ENCODE peak calls at places on chromosomes 1 and 21, in seven cellular contexts. A, T, W, M, S, X and C are unnamed samples.

GRCh38 chr1:92768915-92769314 is 16.0 kb downstream of the EVI5 start:
- DNase-seq in A (no peak), T (no peak), W (no peak), M (no peak), S (no peak), X (no peak), C (no peak)

GRCh38 chr1:154239491-154239890 is 18.7 kb downstream of the UBAP2L start:
- DNase-seq in A (no peak), T (no peak), W (no peak), M (no peak), S (no peak), X (no peak), C (no peak)

GRCh38 chr1:8874230-8875201 is 4.0 kb downstream of the ENO1 start:
- DNase-seq in A (no peak), T (no peak), W (no peak), M (no peak), S (no peak), X (no peak), C (no peak)

GRCh38 chr1:230832466-230832865 is 35.9 kb downstream of the C1orf198 start:
- DNase-seq in A (no peak), T (no peak), W (no peak), M (no peak), S (no peak), X (no peak), C (no peak)

GRCh38 chr1:71521655-71522264 is 440.9 kb upstream of the ZRANB2 start:
- DNase-seq in A (no peak), T (no peak), W (peak; percentile 47), M (no peak), S (peak; percentile 2), X (no peak), C (peak; percentile 55)

GRCh38 chr1:34412597-34413392 is 236.1 kb downstream of the C1orf94 start:
- DNase-seq in A (no peak), T (no peak), W (no peak), M (no peak), S (no peak), X (no peak), C (no peak)

GRCh38 chr1:32521165-32521564 is 18.1 kb upstream of the ZBTB8A start:
- DNase-seq in A (no peak), T (no peak), W (no peak), M (no peak), S (no peak), X (no peak), C (peak; percentile 45)

GRCh38 chr21:17270234-17270633 is 242.6 kb upstream of the CXADR start:
- DNase-seq in A (peak; percentile 6), T (no peak), W (peak; percentile 48), M (no peak), S (peak; percentile 34), X (no peak), C (peak; percentile 73)

GRCh38 chr1:16236091-16236494 is 890 bp downstream of the CPLANE2 start:
- DNase-seq in A (no peak), T (peak; percentile 54), W (peak; percentile 82), M (peak; percentile 38), S (peak; percentile 35), X (no peak), C (peak; percentile 56)

GRCh38 chr1:1230656-1231399 is 973 bp downstream of the SDF4 start:
- DNase-seq in A (peak; percentile 68), T (peak; percentile 45), W (peak; percentile 75), M (no peak), S (peak; percentile 60), X (no peak), C (peak; percentile 80)

GRCh38 chr21:34983680-34984086 is 65.4 kb downstream of the RUNX1 start:
- DNase-seq in A (peak; percentile 44), T (no peak), W (no peak), M (no peak), S (no peak), X (no peak), C (no peak)

GRCh38 chr21:42061866-42062542 is 9.1 kb upstream of the UMODL1 start:
- DNase-seq in A (no peak), T (no peak), W (no peak), M (no peak), S (no peak), X (no peak), C (no peak)

GRCh38 chr1:147334292-147334691 is 91.8 kb downstream of the CHD1L start:
- DNase-seq in A (peak; percentile 32), T (no peak), W (no peak), M (no peak), S (no peak), X (no peak), C (no peak)

GRCh38 chr1:162755306-162755705 is 35.2 kb upstream of the HSD17B7 start:
- DNase-seq in A (no peak), T (no peak), W (no peak), M (no peak), S (no peak), X (no peak), C (no peak)

GRCh38 chr1:161200992-161201827 is 957 bp upstream of the NDUFS2 start:
- DNase-seq in A (no peak), T (no peak), W (no peak), M (no peak), S (no peak), X (no peak), C (no peak)

GRCh38 chr1:231194843-231195516 is 33.1 kb downstream of the TRIM67 start:
- DNase-seq in A (peak; percentile 39), T (no peak), W (no peak), M (no peak), S (peak; percentile 93), X (no peak), C (no peak)

GRCh38 chr1:226372885-226373284 is 35.0 kb downstream of the PARP1 start:
- DNase-seq in A (no peak), T (no peak), W (no peak), M (no peak), S (no peak), X (no peak), C (no peak)

GRCh38 chr1:24896176-24896575 is 33.9 kb downstream of the RUNX3 start:
- DNase-seq in A (no peak), T (no peak), W (no peak), M (no peak), S (no peak), X (no peak), C (no peak)

DNA sequence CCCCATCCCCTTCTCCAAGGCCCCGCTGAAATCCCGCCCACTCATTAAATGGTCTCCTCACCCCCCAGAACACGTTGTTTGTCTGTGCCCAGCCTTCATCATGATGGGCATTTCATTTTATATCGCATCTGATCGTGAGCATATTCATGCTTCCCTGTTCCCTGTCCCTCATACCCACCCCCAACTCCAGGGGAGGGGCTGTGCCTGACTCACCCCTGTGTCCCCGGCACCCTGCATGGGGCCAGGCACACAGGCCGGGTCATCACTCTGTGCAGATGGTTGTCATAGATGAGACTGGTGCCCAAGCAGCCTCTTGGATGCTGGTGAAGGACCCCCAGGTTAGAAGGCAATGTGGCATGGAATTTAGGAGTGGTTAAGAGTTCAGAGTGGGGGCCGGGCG is 11.0 kb downstream of the CAMK2N1 start:
- DNase-seq in A (no peak), T (no peak), W (no peak), M (no peak), S (no peak), X (no peak), C (no peak)
- TF ChIP-seq JUND in A (no peak), T (no peak), W (no peak), M (no peak), S (no peak), X (no peak), C (no peak)

DNA sequence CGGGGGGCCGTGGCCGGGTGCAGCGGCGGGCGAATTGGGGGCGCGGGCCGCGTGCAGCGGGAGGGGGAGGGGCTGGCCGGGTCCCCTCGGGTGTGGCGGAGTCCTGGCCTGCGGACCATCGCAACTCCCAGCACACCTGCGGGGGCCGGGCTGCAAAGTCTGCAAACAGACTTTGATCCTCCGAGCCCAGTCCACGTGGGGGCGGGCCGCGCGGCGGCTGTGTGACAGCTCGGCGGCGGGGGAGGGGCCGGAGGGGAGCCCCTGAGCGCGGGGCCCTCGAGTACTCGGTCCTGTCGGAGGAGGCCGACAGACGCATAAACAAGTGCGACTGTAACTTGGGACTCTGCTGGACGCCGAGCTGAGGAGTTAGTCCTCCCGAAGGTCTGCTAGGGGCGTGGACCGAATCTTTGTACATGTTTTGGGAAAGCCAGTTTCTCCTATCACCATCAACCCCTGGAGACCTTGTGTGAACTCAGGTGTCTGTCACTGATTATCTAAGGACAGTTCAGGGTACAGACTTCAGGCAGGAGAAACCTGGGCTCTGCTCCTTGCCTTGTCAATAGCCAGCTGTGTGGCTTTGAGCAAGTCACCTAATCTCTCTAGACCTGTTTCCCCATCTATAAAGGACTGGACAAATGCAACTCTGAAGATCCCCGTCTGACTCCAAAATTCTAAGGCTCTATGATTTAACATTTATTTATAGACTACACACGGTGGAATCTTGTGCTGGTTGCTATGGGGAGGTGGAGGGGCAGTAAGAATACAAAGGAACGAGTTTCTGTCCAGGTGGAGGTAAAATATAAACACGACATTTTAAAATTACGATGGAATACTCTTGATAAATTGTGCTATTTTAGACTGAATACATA is 707 bp upstream of the SLC30A1 start:
- DNase-seq in A (peak; percentile 87), T (no peak), W (no peak), M (no peak), S (peak; percentile 87), X (peak; percentile 21), C (no peak)
- TF ChIP-seq JUND in A (peak; percentile 20), T (no peak), W (no peak), M (no peak), S (no peak), X (no peak), C (no peak)

DNA sequence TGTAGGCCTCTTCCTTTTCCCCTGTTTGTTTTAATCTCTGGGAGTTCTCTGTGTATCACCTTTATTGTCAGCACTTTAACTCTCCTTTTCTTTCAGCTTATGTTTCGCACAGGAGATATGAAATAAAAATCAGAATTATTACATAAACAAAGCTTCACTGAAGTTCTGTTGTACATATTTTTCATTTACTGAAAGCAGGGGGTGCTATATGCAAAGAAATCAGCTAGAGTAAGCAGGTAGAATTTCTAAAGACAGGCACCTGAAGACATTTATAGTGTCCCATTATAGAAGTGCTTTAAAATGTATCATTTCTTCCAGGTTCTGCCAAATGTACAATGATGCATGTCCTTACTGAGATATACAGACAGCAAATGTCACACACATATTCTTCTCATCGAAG is 585.0 kb downstream of the PLA2G4A start:
- DNase-seq in A (no peak), T (peak; percentile 7), W (no peak), M (no peak), S (no peak), X (no peak), C (peak; percentile 69)
- TF ChIP-seq JUND in A (no peak), T (no peak), W (no peak), M (no peak), S (no peak), X (no peak), C (no peak)

DNA sequence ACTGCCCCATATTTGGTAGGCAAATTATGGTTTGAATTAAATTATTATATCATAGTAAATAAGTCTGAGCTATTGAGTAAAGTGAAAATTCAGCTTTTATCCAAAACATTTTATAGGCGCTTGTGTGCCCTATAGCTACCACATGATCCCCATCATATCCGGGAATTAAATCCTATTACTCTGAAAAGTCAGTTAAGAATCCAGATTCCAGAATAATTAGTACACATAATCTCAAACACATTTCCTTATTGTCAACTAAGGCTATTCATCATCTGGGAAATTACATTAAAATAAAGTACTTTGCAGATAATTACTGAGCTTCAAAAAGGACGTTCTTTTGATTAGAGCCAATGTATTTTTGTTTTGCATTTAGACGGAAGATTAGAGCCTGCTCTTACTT is 72.3 kb downstream of the CTH start:
- DNase-seq in A (no peak), T (no peak), W (peak; percentile 45), M (no peak), S (no peak), X (no peak), C (no peak)
- TF ChIP-seq JUND in A (no peak), T (no peak), W (no peak), M (no peak), S (no peak), X (no peak), C (no peak)